ENCODE peak calls at places on chromosomes 7 and 10, in four cellular contexts. One of them, this sample, is unnamed.

GRCh38 chr10:28939352-28940157 is 262.2 kb downstream of the BAMBI start:
- DNase-seq in CD8-positive, alpha-beta T cell: no peak
- DNase-seq in mesothelial cell of epicardium: peak
- DNase-seq in HFFc6: no peak
- DNase-seq in this sample: no peak

GRCh38 chr10:118953999-118954398 is 75.5 kb upstream of the NANOS1 start:
- DNase-seq in CD8-positive, alpha-beta T cell: no peak
- DNase-seq in mesothelial cell of epicardium: no peak
- DNase-seq in HFFc6: no peak
- DNase-seq in this sample: no peak

GRCh38 chr10:71244638-71245419 is 32.5 kb downstream of the UNC5B start:
- DNase-seq in mesothelial cell of epicardium: no peak
- DNase-seq in CD8-positive, alpha-beta T cell: no peak
- DNase-seq in HFFc6: peak
- DNase-seq in this sample: no peak

GRCh38 chr7:113015038-113015645 is 71.5 kb downstream of the GPR85 start:
- DNase-seq in HFFc6: peak
- DNase-seq in CD8-positive, alpha-beta T cell: no peak
- DNase-seq in mesothelial cell of epicardium: no peak
- DNase-seq in this sample: no peak

GRCh38 chr7:140003913-140004382 is 58.8 kb downstream of the PARP12 start:
- DNase-seq in HFFc6: peak
- DNase-seq in CD8-positive, alpha-beta T cell: no peak
- DNase-seq in mesothelial cell of epicardium: no peak
- DNase-seq in this sample: no peak

GRCh38 chr7:123244768-123245167 is 45.0 kb upstream of the SLC13A1 start:
- DNase-seq in mesothelial cell of epicardium: no peak
- DNase-seq in CD8-positive, alpha-beta T cell: no peak
- DNase-seq in HFFc6: no peak
- DNase-seq in this sample: no peak

GRCh38 chr7:70044064-70044463 is 445.8 kb downstream of the AUTS2 start:
- DNase-seq in CD8-positive, alpha-beta T cell: no peak
- DNase-seq in HFFc6: no peak
- DNase-seq in mesothelial cell of epicardium: no peak
- DNase-seq in this sample: no peak

GRCh38 chr7:77649950-77650349 is 46.3 kb upstream of the RSBN1L start:
- DNase-seq in mesothelial cell of epicardium: no peak
- DNase-seq in CD8-positive, alpha-beta T cell: no peak
- DNase-seq in HFFc6: peak
- DNase-seq in this sample: no peak

GRCh38 chr10:58919927-58920654 is 256.4 kb upstream of the PHYHIPL start:
- DNase-seq in HFFc6: peak
- DNase-seq in mesothelial cell of epicardium: no peak
- DNase-seq in CD8-positive, alpha-beta T cell: no peak
- DNase-seq in this sample: no peak

GRCh38 chr7:35003679-35004278 is 33.5 kb downstream of the DPY19L1 start:
- DNase-seq in CD8-positive, alpha-beta T cell: no peak
- DNase-seq in mesothelial cell of epicardium: no peak
- DNase-seq in HFFc6: peak
- DNase-seq in this sample: no peak

GRCh38 chr10:124722812-124723783 is 21.1 kb downstream of the FAM53B start:
- DNase-seq in CD8-positive, alpha-beta T cell: peak
- DNase-seq in mesothelial cell of epicardium: no peak
- DNase-seq in HFFc6: no peak
- DNase-seq in this sample: no peak

GRCh38 chr7:12623885-12624498 is 53.5 kb downstream of the SCIN start:
- DNase-seq in HFFc6: peak
- DNase-seq in CD8-positive, alpha-beta T cell: no peak
- DNase-seq in mesothelial cell of epicardium: no peak
- DNase-seq in this sample: no peak

GRCh38 chr7:45105588-45106188 is 5.8 kb downstream of the TBRG4 start:
- DNase-seq in CD8-positive, alpha-beta T cell: no peak
- DNase-seq in HFFc6: no peak
- DNase-seq in mesothelial cell of epicardium: no peak
- DNase-seq in this sample: no peak

GRCh38 chr7:134811798-134812197 is 32.4 kb downstream of the CALD1 start:
- DNase-seq in mesothelial cell of epicardium: no peak
- DNase-seq in CD8-positive, alpha-beta T cell: no peak
- DNase-seq in HFFc6: no peak
- DNase-seq in this sample: no peak

GRCh38 chr10:5835446-5836095 is 22.3 kb upstream of the GDI2 start:
- DNase-seq in CD8-positive, alpha-beta T cell: no peak
- DNase-seq in mesothelial cell of epicardium: no peak
- DNase-seq in HFFc6: no peak
- DNase-seq in this sample: no peak

GRCh38 chr10:29141761-29142160 is 147.1 kb upstream of the LYZL1 start:
- DNase-seq in mesothelial cell of epicardium: no peak
- DNase-seq in HFFc6: peak
- DNase-seq in CD8-positive, alpha-beta T cell: no peak
- DNase-seq in this sample: no peak

GRCh38 chr7:139355320-139355719 is 4.4 kb upstream of the LUC7L2 start:
- DNase-seq in HFFc6: no peak
- DNase-seq in CD8-positive, alpha-beta T cell: no peak
- DNase-seq in mesothelial cell of epicardium: no peak
- DNase-seq in this sample: no peak

GRCh38 chr10:68327889-68328786 is 3.7 kb upstream of the HNRNPH3 start:
- DNase-seq in HFFc6: peak
- DNase-seq in mesothelial cell of epicardium: no peak
- DNase-seq in CD8-positive, alpha-beta T cell: no peak
- DNase-seq in this sample: no peak

GRCh38 chr7:112132123-112132694 is 74.0 kb downstream of the DOCK4 start:
- DNase-seq in CD8-positive, alpha-beta T cell: no peak
- DNase-seq in HFFc6: no peak
- DNase-seq in mesothelial cell of epicardium: no peak
- DNase-seq in this sample: no peak

GRCh38 chr10:11602919-11603523 is 8.4 kb downstream of the USP6NL start:
- DNase-seq in CD8-positive, alpha-beta T cell: no peak
- DNase-seq in mesothelial cell of epicardium: no peak
- DNase-seq in HFFc6: no peak
- DNase-seq in this sample: no peak

GRCh38 chr10:99370993-99371392 is 41.8 kb downstream of the CNNM1 start:
- DNase-seq in HFFc6: peak
- DNase-seq in mesothelial cell of epicardium: no peak
- DNase-seq in CD8-positive, alpha-beta T cell: no peak
- DNase-seq in this sample: no peak

GRCh38 chr7:105920766-105921165 is 42.3 kb upstream of the CDHR3 start:
- DNase-seq in CD8-positive, alpha-beta T cell: no peak
- DNase-seq in mesothelial cell of epicardium: no peak
- DNase-seq in HFFc6: peak
- DNase-seq in this sample: no peak

GRCh38 chr10:93566435-93567276 is at the start of gene FFAR4:
- DNase-seq in CD8-positive, alpha-beta T cell: no peak
- DNase-seq in HFFc6: no peak
- DNase-seq in mesothelial cell of epicardium: no peak
- DNase-seq in this sample: no peak

DNA sequence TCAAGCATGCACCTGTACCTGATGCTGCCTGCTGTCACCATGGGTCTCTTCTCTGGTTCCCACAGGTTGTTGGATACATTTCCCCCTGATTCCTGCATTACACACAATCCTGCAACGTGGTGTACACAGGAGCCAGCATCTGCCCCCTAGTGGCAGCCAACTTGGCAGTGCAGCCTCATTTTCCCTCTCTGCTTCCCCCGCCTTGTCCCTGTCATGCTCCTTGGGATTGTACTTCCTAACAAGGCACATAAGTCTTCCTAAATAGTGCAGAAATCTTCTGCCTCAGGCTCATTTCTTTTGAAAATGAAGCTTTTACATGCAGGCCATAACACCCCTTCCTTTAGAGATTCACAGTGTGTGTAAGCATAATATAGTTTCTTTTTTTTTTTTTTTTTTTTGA is 387.5 kb downstream of the CCSER2 start:
- DNase-seq in HFFc6: no peak
- DNase-seq in CD8-positive, alpha-beta T cell: no peak
- DNase-seq in mesothelial cell of epicardium: no peak
- DNase-seq in this sample: no peak
- TF ChIP-seq CTCF in HFFc6: no peak
- TF ChIP-seq CTCF in CD8-positive, alpha-beta T cell: no peak
- TF ChIP-seq CTCF in mesothelial cell of epicardium: peak
- TF ChIP-seq CTCF in this sample: peak

GRCh38 chr10:114548662-114549061 is 109.4 kb downstream of the ABLIM1 start:
- DNase-seq in CD8-positive, alpha-beta T cell: no peak
- DNase-seq in HFFc6: peak
- DNase-seq in mesothelial cell of epicardium: no peak
- DNase-seq in this sample: no peak
- TF ChIP-seq CTCF in CD8-positive, alpha-beta T cell: no peak
- TF ChIP-seq CTCF in HFFc6: peak
- TF ChIP-seq CTCF in mesothelial cell of epicardium: no peak
- TF ChIP-seq CTCF in this sample: peak

GRCh38 chr10:77854115-77854514 is 72.4 kb downstream of the DLG5 start:
- DNase-seq in CD8-positive, alpha-beta T cell: no peak
- DNase-seq in HFFc6: no peak
- DNase-seq in mesothelial cell of epicardium: no peak
- DNase-seq in this sample: no peak
- TF ChIP-seq CTCF in CD8-positive, alpha-beta T cell: no peak
- TF ChIP-seq CTCF in HFFc6: no peak
- TF ChIP-seq CTCF in mesothelial cell of epicardium: no peak
- TF ChIP-seq CTCF in this sample: no peak

GRCh38 chr7:114048386-114049235 is 129.8 kb upstream of the PPP1R3A start:
- DNase-seq in CD8-positive, alpha-beta T cell: no peak
- DNase-seq in HFFc6: no peak
- DNase-seq in mesothelial cell of epicardium: no peak
- DNase-seq in this sample: no peak

GRCh38 chr7:114050571-114050970 is 131.8 kb upstream of the PPP1R3A start:
- DNase-seq in mesothelial cell of epicardium: no peak
- DNase-seq in HFFc6: no peak
- DNase-seq in CD8-positive, alpha-beta T cell: no peak
- DNase-seq in this sample: no peak

GRCh38 chr7:114051871-114052324 is 133.1 kb upstream of the PPP1R3A start:
- DNase-seq in mesothelial cell of epicardium: no peak
- DNase-seq in CD8-positive, alpha-beta T cell: no peak
- DNase-seq in HFFc6: no peak
- DNase-seq in this sample: no peak

GRCh38 chr7:114047889-114048288 is 129.1 kb upstream of the PPP1R3A start:
- DNase-seq in HFFc6: no peak
- DNase-seq in CD8-positive, alpha-beta T cell: no peak
- DNase-seq in mesothelial cell of epicardium: no peak
- DNase-seq in this sample: no peak
- TF ChIP-seq CTCF in HFFc6: no peak
- TF ChIP-seq CTCF in CD8-positive, alpha-beta T cell: no peak
- TF ChIP-seq CTCF in mesothelial cell of epicardium: no peak
- TF ChIP-seq CTCF in this sample: no peak

DNA sequence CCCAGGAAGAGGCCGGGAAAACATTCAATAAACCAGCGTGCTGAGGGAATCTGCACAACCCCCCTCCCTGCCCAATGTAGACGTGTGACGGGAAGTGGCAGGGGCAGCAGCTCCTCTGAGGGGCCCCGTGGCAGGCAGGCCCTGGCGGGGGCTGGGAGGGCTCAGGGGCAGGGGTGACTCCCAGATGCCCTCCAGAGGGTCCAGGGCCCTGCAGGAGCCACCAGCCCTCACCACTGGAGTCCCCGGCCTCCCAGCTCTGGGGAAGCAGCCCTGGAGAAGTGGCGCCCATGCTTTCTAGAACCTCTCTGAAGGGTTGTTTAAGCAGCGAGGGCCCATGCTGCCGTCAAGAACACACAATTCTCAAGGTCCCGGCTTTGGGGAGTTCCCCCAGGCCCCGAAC is 8.4 kb upstream of the GPER1 start:
- DNase-seq in CD8-positive, alpha-beta T cell: no peak
- DNase-seq in HFFc6: no peak
- DNase-seq in mesothelial cell of epicardium: no peak
- DNase-seq in this sample: no peak
- TF ChIP-seq CTCF in CD8-positive, alpha-beta T cell: no peak
- TF ChIP-seq CTCF in HFFc6: no peak
- TF ChIP-seq CTCF in mesothelial cell of epicardium: no peak
- TF ChIP-seq CTCF in this sample: no peak

DNA sequence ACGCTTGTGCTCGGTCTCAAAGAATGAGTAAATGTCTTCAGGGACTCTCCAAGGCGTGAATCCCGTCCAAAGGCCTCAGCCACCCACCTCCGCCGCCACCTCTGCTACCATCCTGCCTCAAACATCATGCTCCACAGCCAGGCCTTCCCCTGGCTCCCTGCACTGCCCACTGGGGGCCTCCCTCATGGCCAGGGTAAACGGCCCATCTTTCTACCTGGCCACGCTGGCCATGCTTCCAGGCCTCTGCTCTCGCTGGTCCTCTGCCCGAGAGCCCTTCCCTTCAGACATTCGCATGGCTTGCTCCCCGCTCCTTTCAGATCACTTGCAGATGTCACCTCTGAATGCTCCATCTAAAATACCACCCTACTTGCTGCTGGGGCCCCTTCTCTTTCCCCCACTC is 40.2 kb downstream of the ZNF783 start:
- DNase-seq in mesothelial cell of epicardium: no peak
- DNase-seq in CD8-positive, alpha-beta T cell: no peak
- DNase-seq in HFFc6: no peak
- DNase-seq in this sample: no peak
- TF ChIP-seq CTCF in mesothelial cell of epicardium: no peak
- TF ChIP-seq CTCF in CD8-positive, alpha-beta T cell: no peak
- TF ChIP-seq CTCF in HFFc6: no peak
- TF ChIP-seq CTCF in this sample: no peak

GRCh38 chr10:109726473-109726872 is 196.8 kb downstream of the XPNPEP1 start:
- DNase-seq in mesothelial cell of epicardium: peak
- DNase-seq in CD8-positive, alpha-beta T cell: no peak
- DNase-seq in HFFc6: no peak
- DNase-seq in this sample: no peak
- TF ChIP-seq CTCF in mesothelial cell of epicardium: no peak
- TF ChIP-seq CTCF in CD8-positive, alpha-beta T cell: no peak
- TF ChIP-seq CTCF in HFFc6: no peak
- TF ChIP-seq CTCF in this sample: no peak

GRCh38 chr7:124765401-124766352 is at the start of gene GPR37:
- DNase-seq in HFFc6: no peak
- DNase-seq in mesothelial cell of epicardium: peak
- DNase-seq in CD8-positive, alpha-beta T cell: no peak
- DNase-seq in this sample: peak
- TF ChIP-seq CTCF in HFFc6: no peak
- TF ChIP-seq CTCF in mesothelial cell of epicardium: peak
- TF ChIP-seq CTCF in CD8-positive, alpha-beta T cell: no peak
- TF ChIP-seq CTCF in this sample: peak

This sample was measured in esophagus squamous epithelium.